ENCODE peak calls at places on chromosomes 12 and 14, in six cellular contexts. U is A549, Y is GM12878, G is transverse colon, I is uterus, O is H1. A is an unnamed sample.

GRCh38 chr12:121592323-121592722 is 11.5 kb upstream of the KDM2B start:
- DNase-seq in U (no peak), Y (no peak), G (no peak), I (no peak), O (no peak), A (no peak)

GRCh38 chr12:6452908-6453630 is 1.2 kb downstream of the TAPBPL start:
- DNase-seq in U (no peak), Y (no peak), G (peak; percentile 76), I (no peak), O (no peak), A (no peak)

GRCh38 chr14:34537677-34538009 is 1.9 kb downstream of the EAPP start:
- DNase-seq in U (no peak), Y (no peak), G (no peak), I (no peak), O (no peak), A (no peak)

GRCh38 chr14:84929834-84930233 is 600.1 kb upstream of the FLRT2 start:
- DNase-seq in U (no peak), Y (no peak), G (no peak), I (no peak), O (no peak), A (no peak)

GRCh38 chr14:38790916-38791315 is 312.1 kb downstream of the SEC23A start:
- DNase-seq in U (no peak), Y (no peak), G (no peak), I (no peak), O (no peak), A (no peak)

GRCh38 chr12:83128529-83128928 is 441.8 kb downstream of the TMTC2 start:
- DNase-seq in U (no peak), Y (no peak), G (no peak), I (no peak), O (no peak), A (no peak)

GRCh38 chr14:21056520-21057163 is 980 bp upstream of the RNASE8 start:
- DNase-seq in U (no peak), Y (no peak), G (peak; percentile 85), I (no peak), O (no peak), A (no peak)

GRCh38 chr12:115191342-115191741 is 507.4 kb upstream of the TBX3 start:
- DNase-seq in U (no peak), Y (no peak), G (no peak), I (no peak), O (no peak), A (no peak)

GRCh38 chr14:22885975-22886374 is 3.0 kb downstream of the REM2 start:
- DNase-seq in U (no peak), Y (no peak), G (no peak), I (no peak), O (no peak), A (no peak)

GRCh38 chr14:22887990-22888378 is 5.0 kb downstream of the REM2 start:
- DNase-seq in U (no peak), Y (peak; percentile 53), G (peak; percentile 62), I (no peak), O (no peak), A (no peak)

GRCh38 chr14:22886500-22887259 is 3.7 kb downstream of the REM2 start:
- DNase-seq in U (peak; percentile 73), Y (peak; percentile 45), G (peak; percentile 87), I (peak; percentile 80), O (peak; percentile 87), A (no peak)

GRCh38 chr14:22888662-22889061 is 5.6 kb downstream of the REM2 start:
- DNase-seq in U (no peak), Y (peak; percentile 62), G (no peak), I (no peak), O (no peak), A (no peak)

GRCh38 chr14:22887260-22887989 is 4.4 kb downstream of the REM2 start:
- DNase-seq in U (peak; percentile 91), Y (peak; percentile 80), G (peak; percentile 78), I (peak; percentile 52), O (no peak), A (peak; percentile 44)
- TF ChIP-seq POLR2A in U (no peak), Y (no peak), G (no peak), I (no peak), O (peak; percentile 15), A (no peak)

GRCh38 chr12:54321363-54321762 is 3.6 kb upstream of the COPZ1 start:
- DNase-seq in U (no peak), Y (no peak), G (no peak), I (no peak), O (no peak), A (no peak)

GRCh38 chr12:54330442-54330841 is 5.5 kb downstream of the COPZ1 start:
- DNase-seq in U (no peak), Y (no peak), G (no peak), I (no peak), O (no peak), A (no peak)

GRCh38 chr12:54329756-54330155 is 4.8 kb downstream of the COPZ1 start:
- DNase-seq in U (no peak), Y (no peak), G (no peak), I (no peak), O (no peak), A (no peak)

GRCh38 chr12:54328595-54329337 is 3.8 kb downstream of the COPZ1 start:
- DNase-seq in U (no peak), Y (no peak), G (no peak), I (no peak), O (no peak), A (no peak)

GRCh38 chr12:54324617-54325441 is at the start of gene COPZ1:
- DNase-seq in U (peak; percentile 100), Y (peak; percentile 99), G (peak; percentile 96), I (peak; percentile 93), O (peak; percentile 87), A (peak; percentile 77)
- TF ChIP-seq POLR2A in U (peak; percentile 87), Y (peak; percentile 91), G (peak; percentile 82), I (peak; percentile 64), O (peak; percentile 87), A (peak; percentile 83)

GRCh38 chr14:75577724-75578098 is 709 bp upstream of the FLVCR2 start:
- DNase-seq in U (peak; percentile 86), Y (peak; percentile 34), G (peak; percentile 90), I (peak; percentile 81), O (peak; percentile 85), A (peak; percentile 68)

GRCh38 chr14:75579882-75580281 is 1.5 kb downstream of the FLVCR2 start:
- DNase-seq in U (no peak), Y (no peak), G (no peak), I (no peak), O (no peak), A (no peak)

GRCh38 chr14:75577090-75577489 is 1.3 kb upstream of the FLVCR2 start:
- DNase-seq in U (no peak), Y (no peak), G (no peak), I (no peak), O (no peak), A (no peak)

GRCh38 chr14:75578786-75579781 is 664 bp downstream of the FLVCR2 start:
- DNase-seq in U (peak; percentile 52), Y (no peak), G (peak; percentile 80), I (peak; percentile 20), O (no peak), A (no peak)

DNA sequence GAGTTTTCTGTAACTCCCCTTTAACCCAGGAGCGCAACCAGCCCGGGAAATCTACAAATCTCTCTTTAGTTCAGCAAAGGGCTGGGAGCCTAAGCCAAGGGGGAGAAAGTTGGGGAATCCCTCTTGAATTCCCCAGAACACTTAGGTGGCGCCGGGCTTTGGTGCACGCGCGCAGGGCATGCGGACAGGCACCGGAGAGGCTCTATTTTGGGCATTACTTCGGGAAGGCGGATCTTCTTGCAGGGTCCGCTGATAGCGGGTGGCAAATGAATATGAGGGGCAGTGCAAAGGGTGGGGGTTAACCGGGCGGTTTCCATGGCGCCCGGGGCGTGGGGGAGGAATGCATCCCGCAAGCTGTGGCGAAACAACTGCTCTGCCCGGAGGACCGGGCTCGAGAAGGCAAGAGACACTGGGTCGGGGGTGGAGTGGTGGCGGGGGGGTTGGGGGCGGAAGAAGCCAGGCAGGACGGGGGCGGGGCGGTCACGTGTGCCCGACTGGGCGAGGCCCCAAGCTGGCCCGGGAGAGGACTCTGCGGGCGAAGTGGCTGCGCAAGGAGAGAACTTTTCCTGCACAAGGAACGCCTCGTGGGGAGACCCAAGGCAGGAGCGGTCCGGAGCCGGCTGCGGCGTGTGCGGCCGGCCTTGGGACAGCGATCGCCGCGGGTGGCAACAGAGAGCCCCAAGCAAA is at the start of gene FLVCR2:
- DNase-seq in U (peak; percentile 62), Y (no peak), G (peak; percentile 91), I (peak; percentile 82), O (peak; percentile 75), A (peak; percentile 59)
- TF ChIP-seq POLR2A in U (peak; percentile 47), Y (no peak), G (peak; percentile 76), I (peak; percentile 33), O (no peak), A (no peak)

DNA sequence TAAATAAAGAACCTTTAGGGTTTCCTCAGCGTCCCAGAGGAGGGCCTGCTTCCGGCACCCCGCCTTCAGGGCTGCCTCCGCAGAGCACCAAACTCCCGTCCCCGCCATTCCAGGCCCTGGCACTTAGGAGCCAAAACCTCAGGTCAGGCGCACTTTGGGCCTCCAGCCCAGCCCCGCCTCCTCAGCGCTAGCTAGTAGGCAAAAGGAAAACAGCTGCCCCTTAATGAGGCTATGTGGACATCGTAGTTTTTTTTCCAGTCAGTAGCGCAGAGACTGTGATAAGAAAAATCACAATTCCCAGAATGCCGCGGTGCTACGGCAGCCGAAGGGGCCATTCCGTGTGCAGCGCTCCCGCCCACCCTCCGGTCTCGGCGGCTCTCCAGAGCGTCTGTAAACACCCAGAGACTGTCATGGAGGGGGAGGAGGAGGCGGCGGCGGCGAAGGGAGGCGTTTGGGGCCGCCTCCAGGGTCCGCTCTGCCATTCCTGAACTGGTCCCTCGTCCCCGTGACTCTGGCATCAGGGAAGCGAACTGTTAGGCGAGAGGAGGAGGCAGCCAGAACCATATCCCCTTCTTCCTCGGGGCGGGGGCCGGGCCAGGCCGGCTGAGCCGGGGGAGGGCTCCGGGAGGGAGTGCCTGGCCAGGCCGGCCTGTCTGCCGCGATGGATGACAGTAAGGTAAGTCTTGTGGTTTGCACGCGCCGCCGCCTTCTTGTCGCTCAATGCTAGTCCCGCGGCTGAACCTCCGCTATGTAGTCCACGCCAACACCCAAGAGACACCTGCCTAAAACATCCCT is at the start of gene CREBL2:
- DNase-seq in U (peak; percentile 97), Y (peak; percentile 80), G (peak; percentile 93), I (peak; percentile 96), O (peak; percentile 85), A (peak; percentile 79)
- TF ChIP-seq POLR2A in U (peak; percentile 41), Y (peak; percentile 92), G (peak; percentile 88), I (peak; percentile 68), O (peak; percentile 67), A (peak; percentile 41)

GRCh38 chr12:111410229-111411186 is 4.8 kb downstream of the SH2B3 start:
- DNase-seq in U (no peak), Y (no peak), G (no peak), I (no peak), O (no peak), A (no peak)

GRCh38 chr12:111408686-111409402 is 3.1 kb downstream of the SH2B3 start:
- DNase-seq in U (no peak), Y (no peak), G (no peak), I (no peak), O (no peak), A (no peak)

GRCh38 chr12:111408116-111408440 is 2.4 kb downstream of the SH2B3 start:
- DNase-seq in U (no peak), Y (no peak), G (no peak), I (no peak), O (no peak), A (no peak)

GRCh38 chr12:111411187-111411764 is 5.6 kb downstream of the SH2B3 start:
- DNase-seq in U (no peak), Y (no peak), G (no peak), I (no peak), O (no peak), A (no peak)

GRCh38 chr12:111409403-111410228 is 3.9 kb downstream of the SH2B3 start:
- DNase-seq in U (no peak), Y (no peak), G (no peak), I (peak; percentile 47), O (no peak), A (peak; percentile 89)
- TF ChIP-seq POLR2A in U (no peak), Y (no peak), G (no peak), I (no peak), O (no peak), A (no peak)

GRCh38 chr12:101946233-101946611 is 68.8 kb downstream of the DRAM1 start:
- DNase-seq in U (no peak), Y (no peak), G (no peak), I (no peak), O (no peak), A (no peak)
- TF ChIP-seq POLR2A in U (no peak), Y (no peak), G (no peak), I (no peak), O (no peak), A (no peak)

A was measured in H54.